ENCODE peak calls at places on chromosomes 12 and 14, in eight cellular contexts. G is posterior vena cava; V is effector CD4-positive, alpha-beta T cell; D is NCI-H1417; T is OCI-LY7; F is NCI-H1105 treated with DMSO at 0.1 percent for 48 hours; L is colonic mucosa; Q is fibroblast of villous mesenchyme. W is an unnamed sample.

GRCh38 chr14:78519863-78520262 is 349.7 kb downstream of the NRXN3 start:
- DNase-seq in L (peak; percentile 24), T (peak; percentile 34), V (no peak), F (no peak), D (no peak), Q (peak; percentile 2), G (no peak), W (no peak)

GRCh38 chr12:12749433-12749832 is 32.3 kb downstream of the CDKN1B start:
- DNase-seq in Q (peak; percentile 84), G (no peak), L (no peak), T (no peak), V (no peak), D (no peak), F (no peak), W (no peak)

GRCh38 chr14:81743605-81744004 is 210.0 kb upstream of the SEL1L start:
- DNase-seq in F (no peak), Q (no peak), G (no peak), L (no peak), V (no peak), T (no peak), D (no peak), W (no peak)

GRCh38 chr14:56333361-56334279 is 215.4 kb downstream of the PELI2 start:
- DNase-seq in T (no peak), Q (peak; percentile 88), L (no peak), V (no peak), F (peak; percentile 22), G (no peak), D (no peak), W (peak; percentile 7)

GRCh38 chr12:93237235-93237915 is 140.3 kb upstream of the NUDT4 start:
- DNase-seq in D (no peak), T (no peak), F (no peak), L (no peak), Q (peak; percentile 71), V (no peak), G (no peak), W (no peak)

GRCh38 chr12:76346236-76346635 is 2.0 kb downstream of the BBS10 start:
- DNase-seq in T (no peak), D (no peak), F (no peak), L (no peak), V (no peak), G (no peak), Q (peak; percentile 38), W (no peak)

GRCh38 chr14:51468523-51468922 is 183.2 kb upstream of the FRMD6 start:
- DNase-seq in T (no peak), F (no peak), V (no peak), L (no peak), D (no peak), G (no peak), Q (no peak), W (no peak)

GRCh38 chr14:29528889-29529288 is 398.8 kb downstream of the PRKD1 start:
- DNase-seq in G (no peak), V (no peak), D (peak; percentile 32), T (no peak), L (no peak), F (peak; percentile 40), Q (peak; percentile 4), W (peak; percentile 41)

GRCh38 chr12:41507286-41507685 is 319.2 kb downstream of the PDZRN4 start:
- DNase-seq in F (no peak), G (no peak), Q (no peak), T (no peak), D (no peak), L (no peak), V (no peak), W (no peak)

GRCh38 chr14:96762650-96763049 is 34.5 kb upstream of the VRK1 start:
- DNase-seq in D (peak; percentile 67), G (no peak), Q (peak; percentile 58), F (peak; percentile 21), V (peak; percentile 21), L (peak; percentile 22), T (peak; percentile 81), W (peak; percentile 50)

GRCh38 chr12:68521848-68522502 is 88.7 kb upstream of the RAP1B start:
- DNase-seq in T (no peak), F (no peak), V (no peak), Q (peak; percentile 49), L (no peak), G (no peak), D (no peak), W (no peak)

GRCh38 chr12:12837025-12837872 is 24.1 kb downstream of the DDX47 start:
- DNase-seq in Q (peak; percentile 82), D (peak; percentile 49), V (no peak), G (peak; percentile 83), T (peak; percentile 41), L (peak; percentile 49), F (peak; percentile 62), W (peak; percentile 42)

GRCh38 chr12:5247144-5247543 is 184.8 kb upstream of the NTF3 start:
- DNase-seq in Q (no peak), G (no peak), T (no peak), F (no peak), D (no peak), V (no peak), L (no peak), W (no peak)

GRCh38 chr12:130970165-130970907 is 16.6 kb downstream of the ADGRD1 start:
- DNase-seq in L (no peak), D (no peak), G (no peak), F (no peak), T (peak; percentile 66), Q (no peak), V (no peak), W (no peak)

GRCh38 chr12:52715416-52715815 is 12.1 kb upstream of the KRT77 start:
- DNase-seq in V (no peak), G (peak; percentile 62), Q (no peak), T (no peak), L (peak; percentile 37), D (no peak), F (no peak), W (no peak)

GRCh38 chr12:90970471-90970870 is 15.5 kb upstream of the CCER1 start:
- DNase-seq in D (no peak), G (no peak), V (no peak), F (no peak), T (no peak), L (no peak), Q (no peak), W (no peak)

GRCh38 chr14:47240755-47241437 is 434.5 kb downstream of the MDGA2 start:
- DNase-seq in Q (no peak), F (no peak), D (no peak), G (no peak), T (no peak), V (no peak), L (no peak), W (no peak)

GRCh38 chr12:105204127-105204526 is 31.8 kb downstream of the APPL2 start:
- DNase-seq in V (no peak), L (no peak), G (no peak), F (no peak), D (no peak), Q (no peak), T (no peak), W (no peak)

GRCh38 chr14:28057286-28058011 is 709.1 kb upstream of the FOXG1 start:
- DNase-seq in F (no peak), V (no peak), G (no peak), T (no peak), Q (no peak), D (no peak), L (no peak), W (no peak)

GRCh38 chr12:111438501-111438900 is 32.8 kb downstream of the SH2B3 start:
- DNase-seq in F (peak; percentile 59), G (no peak), D (no peak), T (peak; percentile 36), V (peak; percentile 61), Q (peak; percentile 52), L (no peak), W (no peak)

GRCh38 chr12:79686171-79686570 is 4.6 kb downstream of the PAWR start:
- DNase-seq in V (no peak), F (no peak), T (no peak), D (no peak), Q (no peak), L (no peak), G (no peak), W (no peak)

GRCh38 chr12:114777052-114777451 is 93.1 kb upstream of the TBX3 start:
- DNase-seq in L (no peak), V (no peak), T (no peak), G (no peak), D (no peak), F (no peak), Q (peak; percentile 29), W (no peak)

GRCh38 chr12:57611116-57611809 is at the start of gene ARHGEF25:
- DNase-seq in T (no peak), F (peak; percentile 36), Q (peak; percentile 47), L (peak; percentile 51), V (peak; percentile 24), G (peak; percentile 92), D (peak; percentile 50), W (peak; percentile 39)

GRCh38 chr14:80575763-80576162 is 364.5 kb upstream of the DIO2 start:
- DNase-seq in L (no peak), Q (no peak), D (no peak), G (no peak), F (no peak), V (no peak), T (no peak), W (no peak)

GRCh38 chr14:65492277-65492676 is 79.7 kb downstream of the FUT8 start:
- DNase-seq in V (no peak), T (peak; percentile 43), Q (no peak), L (no peak), D (no peak), G (no peak), F (no peak), W (no peak)

W was measured in NCI-H2081.